ENCODE peak calls at places on chromosomes 3 and 15, in nine cellular contexts. Q, W, U, H, Z, N, Y, X and F are unnamed samples.

GRCh38 chr15:57554821-57555185 is 36.9 kb upstream of the MYZAP start:
- DNase-seq in Q (no peak), W (no peak), U (no peak), H (no peak), Z (no peak), N (no peak), Y (no peak), X (no peak), F (no peak)

GRCh38 chr15:101046826-101047225 is 127.7 kb downstream of the LRRK1 start:
- DNase-seq in Q (no peak), W (no peak), U (no peak), H (no peak), Z (no peak), N (peak), Y (no peak), X (no peak), F (no peak)

GRCh38 chr3:55746808-55747413 is 259.8 kb upstream of the WNT5A start:
- DNase-seq in Q (no peak), W (no peak), U (no peak), H (no peak), Z (no peak), N (no peak), Y (no peak), X (no peak), F (no peak)

GRCh38 chr3:173733029-173733652 is 335.6 kb downstream of the NLGN1 start:
- DNase-seq in Q (no peak), W (no peak), U (no peak), H (no peak), Z (no peak), N (no peak), Y (no peak), X (no peak), F (no peak)

GRCh38 chr15:100464895-100465294 is 63.9 kb downstream of the CERS3 start:
- DNase-seq in Q (no peak), W (no peak), U (no peak), H (no peak), Z (no peak), N (no peak), Y (no peak), X (no peak), F (no peak)

GRCh38 chr15:62495670-62496328 is 330.7 kb upstream of the C2CD4B start:
- DNase-seq in Q (no peak), W (no peak), U (no peak), H (no peak), Z (no peak), N (peak), Y (no peak), X (peak), F (no peak)

GRCh38 chr3:53819163-53819868 is 26.9 kb downstream of the CHDH start:
- DNase-seq in Q (no peak), W (no peak), U (no peak), H (no peak), Z (no peak), N (no peak), Y (no peak), X (no peak), F (no peak)

GRCh38 chr3:98733778-98734281 is 29.3 kb upstream of the ST3GAL6 start:
- DNase-seq in Q (no peak), W (no peak), U (no peak), H (no peak), Z (no peak), N (peak), Y (no peak), X (no peak), F (no peak)

GRCh38 chr3:196246612-196247308 is 30.4 kb downstream of the SLC51A start:
- DNase-seq in Q (no peak), W (no peak), U (no peak), H (no peak), Z (peak), N (no peak), Y (no peak), X (peak), F (no peak)

GRCh38 chr15:77094397-77095030 is 23.6 kb upstream of the TSPAN3 start:
- DNase-seq in Q (no peak), W (no peak), U (no peak), H (no peak), Z (no peak), N (no peak), Y (no peak), X (no peak), F (no peak)